ENCODE peak calls at places on chromosomes 2 and 18, in six cellular contexts. N is spleen, V is transverse colon, E is HepG2, T is HCT116, W is sigmoid colon. D is an unnamed sample. For H3K4me1, the result is how much of the 10 kb centered on the place peaks cover.

GRCh38 chr2:157893611-157894010 is 17.5 kb upstream of the ACVR1 start:
- DNase-seq in N (no peak), V (no peak), E (no peak), T (no peak), W (no peak), D (no peak)

GRCh38 chr2:213353419-213353818 is 69.2 kb downstream of the SPAG16 start:
- DNase-seq in N (no peak), V (no peak), E (no peak), T (no peak), W (no peak), D (no peak)

GRCh38 chr2:145687445-145688104 is 1167.7 kb upstream of the ZEB2 start:
- DNase-seq in N (no peak), V (no peak), E (no peak), T (no peak), W (no peak), D (no peak)

GRCh38 chr18:23067236-23067635 is 68.0 kb upstream of the CABLES1 start:
- DNase-seq in N (no peak), V (no peak), E (peak), T (no peak), W (no peak), D (peak)

GRCh38 chr2:239109041-239109915 is 261.4 kb downstream of the TWIST2 start:
- DNase-seq in N (no peak), V (peak), E (no peak), T (no peak), W (no peak), D (peak)

GRCh38 chr2:33134086-33134763 is 187.5 kb downstream of the LTBP1 start:
- DNase-seq in N (no peak), V (peak), E (peak), T (peak), W (peak), D (peak)

GRCh38 chr18:69401475-69402218 is 959 bp downstream of the DOK6 start:
- DNase-seq in N (no peak), V (no peak), E (no peak), T (no peak), W (peak), D (no peak)

GRCh38 chr2:140650825-140651224 is 1480.0 kb downstream of the LRP1B start:
- DNase-seq in N (no peak), V (no peak), E (no peak), T (no peak), W (no peak), D (no peak)

GRCh38 chr2:182228073-182228473 is 198.8 kb downstream of the PDE1A start:
- DNase-seq in N (no peak), V (no peak), E (no peak), T (no peak), W (no peak), D (no peak)

GRCh38 chr2:177201919-177202346 is 10.7 kb upstream of the HNRNPA3 start:
- DNase-seq in N (no peak), V (no peak), E (peak), T (no peak), W (no peak), D (no peak)

GRCh38 chr2:218984239-218985020 is 554 bp downstream of the FEV start:
- DNase-seq in N (no peak), V (no peak), E (no peak), T (no peak), W (peak), D (no peak)

GRCh38 chr2:65545818-65546217 is 113.4 kb upstream of the SPRED2 start:
- DNase-seq in N (no peak), V (no peak), E (no peak), T (no peak), W (no peak), D (no peak)

GRCh38 chr2:121096611-121097010 is 188.4 kb downstream of the TFCP2L1 start:
- DNase-seq in N (peak), V (no peak), E (no peak), T (no peak), W (peak), D (no peak)

GRCh38 chr2:55437515-55438390 is 18.1 kb upstream of the CCDC88A start:
- DNase-seq in N (no peak), V (no peak), E (no peak), T (no peak), W (no peak), D (no peak)

GRCh38 chr2:238655131-238655860 is 192.6 kb upstream of the TWIST2 start:
- DNase-seq in N (no peak), V (no peak), E (no peak), T (no peak), W (no peak), D (no peak)

GRCh38 chr18:48612917-48613316 is 74.1 kb downstream of the CTIF start:
- DNase-seq in N (peak), V (no peak), E (no peak), T (no peak), W (no peak), D (no peak)

GRCh38 chr2:231270221-231271114 is 72.0 kb downstream of the ARMC9 start:
- DNase-seq in N (no peak), V (no peak), E (no peak), T (no peak), W (peak), D (no peak)

GRCh38 chr2:4930704-4931103 is 761.5 kb upstream of the SOX11 start:
- DNase-seq in N (no peak), V (no peak), E (no peak), T (no peak), W (no peak), D (no peak)

GRCh38 chr2:42905341-42906114 is 113.1 kb upstream of the HAAO start:
- DNase-seq in N (no peak), V (no peak), E (peak), T (no peak), W (peak), D (no peak)

GRCh38 chr2:108229875-108230274 is 9.9 kb upstream of the SULT1C3 start:
- DNase-seq in N (no peak), V (no peak), E (no peak), T (no peak), W (no peak), D (no peak)

GRCh38 chr2:113891265-113891959 is 1.5 kb downstream of the ACTR3 start:
- DNase-seq in N (no peak), V (no peak), E (no peak), T (no peak), W (no peak), D (no peak)

GRCh38 chr18:22098563-22098989 is 70.8 kb upstream of the GATA6 start:
- DNase-seq in N (no peak), V (no peak), E (no peak), T (no peak), W (no peak), D (no peak)

GRCh38 chr2:18454692-18455255 is 105.7 kb downstream of the RDH14 start:
- DNase-seq in N (no peak), V (no peak), E (no peak), T (no peak), W (no peak), D (no peak)

GRCh38 chr2:10289891-10290290 is 12.8 kb upstream of the HPCAL1 start:
- DNase-seq in N (no peak), V (no peak), E (no peak), T (peak), W (no peak), D (no peak)

GRCh38 chr18:32851936-32852335 is 79.1 kb upstream of the KLHL14 start:
- DNase-seq in N (no peak), V (no peak), E (no peak), T (no peak), W (no peak), D (no peak)

GRCh38 chr2:222791946-222792649 is 68.7 kb upstream of the ACSL3 start:
- DNase-seq in N (peak), V (peak), E (no peak), T (no peak), W (peak), D (no peak)
- H3K4me3 ChIP-seq in N (no peak), V (no peak), E (no peak), T (no peak), W (no peak), D (no peak)

DNA sequence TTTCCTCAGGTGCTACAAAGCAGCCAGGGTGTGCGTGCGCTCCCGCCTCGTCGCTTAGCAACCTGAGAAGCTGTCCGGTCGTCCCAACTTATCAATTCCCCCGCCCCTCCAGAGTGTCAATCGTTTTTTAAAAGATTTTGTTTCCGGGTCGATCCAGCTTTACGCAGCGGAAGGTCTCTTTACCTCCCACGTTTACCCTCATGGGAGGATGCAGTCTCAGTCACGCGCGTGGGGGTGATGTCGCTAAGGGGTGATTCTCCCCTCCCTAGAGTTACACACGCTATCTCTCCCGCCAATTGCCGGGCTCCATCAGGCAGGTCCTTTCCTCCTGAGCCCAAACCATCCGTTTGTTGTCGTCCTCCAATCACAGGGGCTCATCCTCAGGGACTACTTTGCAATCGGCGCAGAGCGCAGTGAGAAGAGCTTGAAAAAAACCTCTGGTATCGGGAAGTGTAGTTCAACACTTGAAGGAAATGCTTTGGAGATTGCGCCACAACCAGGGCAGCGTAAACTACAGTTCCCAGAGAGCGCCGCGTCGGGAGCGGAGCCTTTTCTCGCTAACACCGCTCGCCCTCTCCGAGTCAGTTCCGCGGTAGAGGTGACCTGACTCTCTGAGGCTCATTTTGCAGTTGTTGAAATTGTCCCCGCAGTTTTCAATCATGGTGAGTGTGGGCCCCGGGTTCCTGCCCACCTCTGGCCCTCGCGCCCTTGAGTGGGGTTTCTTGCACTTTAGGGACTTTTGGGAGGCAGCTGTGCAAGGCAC is at the start of the genes MDH1 and WDPCP:
- DNase-seq in N (peak), V (peak), E (peak), T (peak), W (peak), D (peak)
- TF ChIP-seq POLR2AphosphoS5 in N (peak), V (peak), E (peak), T (peak), W (peak), D (peak)

GRCh38 chr18:79852561-79853302 is 55.0 kb downstream of the KCNG2 start:
- DNase-seq in N (peak), V (no peak), E (peak), T (no peak), W (no peak), D (no peak)
- H3K4me1 ChIP-seq in N (under half), V (under half), E (under half), T (under half), W (under half), D (under half)

GRCh38 chr2:31812051-31812798 is 198.6 kb downstream of the MEMO1 start:
- DNase-seq in N (no peak), V (no peak), E (peak), T (no peak), W (no peak), D (no peak)
- H3K4me3 ChIP-seq in N (no peak), V (no peak), E (peak), T (no peak), W (no peak), D (no peak)